ENCODE peak calls at places on chromosomes 6 and 20, in ten cellular contexts. G, C, B, W, K, D, Y, L, P and S are unnamed samples.

GRCh38 chr6:113630738-113631535 is 226.2 kb upstream of the MARCKS start:
- DNase-seq in P (peak; percentile 16), Y (peak; percentile 26), W (no peak), K (no peak), L (no peak), B (no peak), G (no peak), D (no peak), C (peak; percentile 91), S (no peak)

GRCh38 chr6:136351518-136352106 is 62.0 kb upstream of the BCLAF1 start:
- DNase-seq in C (no peak), W (no peak), K (no peak), G (no peak), B (no peak), L (no peak), Y (no peak), D (no peak), P (no peak), S (no peak)

GRCh38 chr20:308427-309038 is 11.2 kb downstream of the ZCCHC3 start:
- DNase-seq in D (no peak), L (no peak), Y (no peak), W (no peak), B (no peak), K (no peak), P (peak; percentile 52), C (no peak), G (no peak), S (no peak)

GRCh38 chr20:3734111-3734843 is 1.8 kb downstream of the HSPA12B start:
- DNase-seq in Y (no peak), G (no peak), L (no peak), B (no peak), K (no peak), D (no peak), C (no peak), P (no peak), W (no peak), S (no peak)

GRCh38 chr6:12331951-12332749 is 42.0 kb downstream of the EDN1 start:
- DNase-seq in C (no peak), B (no peak), Y (no peak), L (no peak), P (peak; percentile 53), K (no peak), G (no peak), D (peak; percentile 94), W (no peak), S (no peak)

GRCh38 chr20:2402271-2402980 is 21.7 kb downstream of the TGM6 start:
- DNase-seq in P (peak; percentile 66), L (no peak), C (no peak), W (no peak), G (no peak), D (peak; percentile 51), B (no peak), Y (no peak), K (no peak), S (no peak)

GRCh38 chr6:24719125-24719931 is at the start of gene C6orf62:
- DNase-seq in D (peak; percentile 45), C (peak; percentile 49), K (no peak), L (peak; percentile 40), W (peak; percentile 26), B (no peak), P (peak; percentile 37), G (peak; percentile 7), Y (peak; percentile 61), S (peak; percentile 39)

GRCh38 chr6:121590941-121591340 is 155.5 kb downstream of the GJA1 start:
- DNase-seq in K (no peak), W (no peak), B (no peak), C (no peak), D (no peak), G (no peak), Y (no peak), P (no peak), L (no peak), S (no peak)

GRCh38 chr20:62494980-62495797 is 19.4 kb upstream of the GATA5 start:
- DNase-seq in G (no peak), B (no peak), P (no peak), C (no peak), K (no peak), W (no peak), L (no peak), D (no peak), Y (no peak), S (no peak)

GRCh38 chr20:1280421-1281102 is 14.5 kb downstream of the SNPH start:
- DNase-seq in D (no peak), B (no peak), K (no peak), G (no peak), L (no peak), Y (no peak), W (no peak), P (no peak), C (no peak), S (no peak)

GRCh38 chr6:125363010-125363359 is 61.2 kb upstream of the HDDC2 start:
- DNase-seq in L (no peak), D (peak; percentile 86), Y (no peak), B (no peak), C (no peak), G (no peak), P (peak; percentile 44), W (no peak), K (no peak), S (no peak)

GRCh38 chr20:33675127-33675954 is 1.1 kb upstream of the NECAB3 start:
- DNase-seq in L (no peak), D (no peak), P (no peak), C (no peak), B (no peak), G (no peak), W (no peak), Y (no peak), K (no peak), S (no peak)

GRCh38 chr20:50967621-50968020 is 9.0 kb downstream of the MOCS3 start:
- DNase-seq in K (no peak), W (no peak), C (no peak), L (no peak), D (no peak), Y (no peak), B (no peak), G (no peak), P (no peak), S (no peak)
- H3K27ac ChIP-seq in K (no peak overlapping the region), W (no peak overlapping the region), C (no peak overlapping the region), L (no peak overlapping the region), D (no peak overlapping the region), Y (no peak overlapping the region), B (no peak overlapping the region), G (no peak overlapping the region), P (no peak overlapping the region), S (no peak overlapping the region)

GRCh38 chr20:49825521-49826033 is 12.9 kb downstream of the SLC9A8 start:
- DNase-seq in W (no peak), B (peak; percentile 52), G (no peak), D (peak; percentile 82), L (no peak), Y (no peak), C (no peak), K (no peak), P (peak; percentile 45), S (no peak)
- H3K27ac ChIP-seq in W (no peak overlapping the region), B (peak overlapping the region; percentile 89), G (no peak overlapping the region), D (peak overlapping the region; percentile 54), L (no peak overlapping the region), Y (no peak overlapping the region), C (no peak overlapping the region), K (no peak overlapping the region), P (no peak overlapping the region), S (no peak overlapping the region)

DNA sequence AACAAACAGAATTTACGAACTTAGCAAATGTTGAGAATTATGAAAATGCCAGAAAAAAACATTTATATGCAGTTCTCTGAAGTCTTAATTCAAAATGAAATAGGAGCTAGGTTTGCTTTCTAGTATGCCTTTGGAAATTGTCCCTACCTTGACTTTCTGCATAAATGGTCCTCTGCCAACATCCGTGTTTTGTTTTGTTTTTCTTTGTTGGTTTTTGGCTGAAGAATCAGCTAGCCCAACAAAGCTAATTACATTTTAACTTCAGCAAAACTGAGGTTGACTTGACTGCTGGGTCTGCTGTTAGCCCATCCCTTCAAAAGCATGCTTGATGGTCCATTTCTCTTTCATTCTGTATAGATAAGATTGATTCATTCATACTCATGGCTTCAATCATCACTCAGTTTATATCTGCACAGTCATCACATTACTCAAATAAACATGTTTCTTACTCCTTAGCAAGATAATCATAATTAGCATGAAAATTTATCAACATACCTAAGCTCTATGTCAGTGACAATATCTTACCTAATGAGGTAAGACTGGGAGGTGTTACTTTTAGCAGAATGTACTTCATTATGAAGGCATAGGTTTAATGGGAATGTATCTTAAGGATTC is 76.4 kb downstream of the ADGRB3 start:
- DNase-seq in G (no peak), Y (no peak), P (no peak), D (no peak), C (no peak), L (no peak), W (no peak), K (no peak), B (no peak), S (no peak)
- H3K27ac ChIP-seq in G (no peak overlapping the region), Y (no peak overlapping the region), P (no peak overlapping the region), D (no peak overlapping the region), C (no peak overlapping the region), L (no peak overlapping the region), W (peak overlapping the region; percentile 70), K (peak overlapping the region; percentile 32), B (no peak overlapping the region), S (no peak overlapping the region)

DNA sequence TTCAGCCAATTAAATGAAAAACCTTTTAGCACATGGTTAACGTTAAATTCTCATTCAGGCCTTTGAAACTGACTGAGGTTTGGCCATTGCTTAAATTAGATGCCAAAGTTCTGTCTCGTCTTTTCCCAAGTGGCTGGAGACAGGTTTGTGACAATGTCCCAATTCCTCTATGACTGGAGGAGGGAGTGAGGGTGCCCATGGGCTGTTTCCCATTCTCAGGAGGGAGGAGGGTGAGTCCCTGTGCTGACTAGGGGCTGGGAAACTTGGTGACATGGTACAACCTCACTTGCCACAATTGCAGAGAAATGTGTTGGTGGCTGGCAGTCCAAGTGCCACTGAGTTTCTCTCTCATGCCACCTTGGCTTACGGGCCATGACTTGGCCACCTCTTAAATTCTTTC is 63.9 kb upstream of the ENPP5 start:
- DNase-seq in D (no peak), L (no peak), K (no peak), B (no peak), P (no peak), G (no peak), C (no peak), Y (no peak), W (no peak), S (no peak)
- H3K27ac ChIP-seq in D (no peak overlapping the region), L (no peak overlapping the region), K (no peak overlapping the region), B (peak overlapping the region; percentile 65), P (no peak overlapping the region), G (no peak overlapping the region), C (no peak overlapping the region), Y (no peak overlapping the region), W (peak overlapping the region; percentile 61), S (no peak overlapping the region)

GRCh38 chr6:56624046-56624727 is 18.5 kb downstream of the DST start:
- DNase-seq in G (no peak), L (no peak), K (no peak), B (no peak), Y (no peak), P (peak; percentile 50), W (no peak), D (no peak), C (no peak), S (no peak)
- H3K27ac ChIP-seq in G (no peak overlapping the region), L (no peak overlapping the region), K (no peak overlapping the region), B (no peak overlapping the region), Y (no peak overlapping the region), P (no peak overlapping the region), W (no peak overlapping the region), D (no peak overlapping the region), C (no peak overlapping the region), S (no peak overlapping the region)